ENCODE peak calls at places on chromosomes 7 and 10, in five cellular contexts. K is B cell; X is mammary epithelial cell; R is CD8-positive, alpha-beta T cell; H is GM10248. W is an unnamed sample.

GRCh38 chr7:30134011-30134410 is 775 bp upstream of the MTURN start:
- DNase-seq in K (no peak), X (no peak), R (no peak), H (no peak), W (no peak)

GRCh38 chr7:17506090-17506489 is 207.6 kb downstream of the AHR start:
- DNase-seq in K (no peak), X (no peak), R (no peak), H (peak), W (no peak)

GRCh38 chr10:73076361-73077183 is 20.1 kb downstream of the P4HA1 start:
- DNase-seq in K (no peak), X (peak), R (no peak), H (no peak), W (no peak)

GRCh38 chr10:72315611-72316385 is 38.9 kb downstream of the DNAJB12 start:
- DNase-seq in K (no peak), X (peak), R (no peak), H (no peak), W (no peak)

GRCh38 chr10:51846856-51847506 is 147.6 kb upstream of the CSTF2T start:
- DNase-seq in K (no peak), X (no peak), R (no peak), H (no peak), W (no peak)

GRCh38 chr7:48250441-48250951 is 79.2 kb downstream of the ABCA13 start:
- DNase-seq in K (no peak), X (peak), R (no peak), H (no peak), W (no peak)

GRCh38 chr7:70574970-70575799 is 556.8 kb upstream of the GALNT17 start:
- DNase-seq in K (no peak), X (peak), R (no peak), H (no peak), W (no peak)

GRCh38 chr7:48938539-48938938 is 14.2 kb downstream of the CDC14C start:
- DNase-seq in K (no peak), X (peak), R (no peak), H (no peak), W (no peak)

GRCh38 chr10:79073784-79074432 is 5.1 kb downstream of the ZMIZ1 start:
- DNase-seq in K (no peak), X (no peak), R (no peak), H (no peak), W (no peak)

GRCh38 chr10:102479651-102480050 is 22.9 kb downstream of the ACTR1A start:
- DNase-seq in K (no peak), X (no peak), R (no peak), H (no peak), W (no peak)

GRCh38 chr7:41481353-41481752 is 221.5 kb downstream of the INHBA start:
- DNase-seq in K (no peak), X (no peak), R (no peak), H (no peak), W (no peak)

GRCh38 chr7:1693991-1694524 is 24.0 kb downstream of the ELFN1 start:
- DNase-seq in K (no peak), X (no peak), R (no peak), H (no peak), W (no peak)

GRCh38 chr10:124677871-124678565 is 66.2 kb downstream of the FAM53B start:
- DNase-seq in K (no peak), X (no peak), R (no peak), H (no peak), W (no peak)

GRCh38 chr7:54811925-54812264 is 52.9 kb upstream of the SEC61G start:
- DNase-seq in K (no peak), X (peak), R (no peak), H (no peak), W (no peak)

GRCh38 chr10:125002423-125003145 is 60.7 kb downstream of the ZRANB1 start:
- DNase-seq in K (peak), X (no peak), R (no peak), H (no peak), W (no peak)

GRCh38 chr10:11017575-11018425 is at the start of gene CELF2:
- DNase-seq in K (peak), X (no peak), R (peak), H (peak), W (no peak)

GRCh38 chr10:130453036-130453720 is 317.0 kb downstream of the GLRX3 start:
- DNase-seq in K (no peak), X (no peak), R (no peak), H (no peak), W (no peak)

GRCh38 chr7:45035371-45035770 is 35.4 kb downstream of the CCM2 start:
- DNase-seq in K (no peak), X (no peak), R (no peak), H (no peak), W (no peak)

GRCh38 chr10:49759787-49760551 is 2.2 kb downstream of the OGDHL start:
- DNase-seq in K (no peak), X (no peak), R (no peak), H (no peak), W (no peak)

GRCh38 chr10:71127773-71128172 is 84.6 kb upstream of the UNC5B start:
- DNase-seq in K (no peak), X (no peak), R (no peak), H (peak), W (no peak)

GRCh38 chr10:12188656-12189055 is 7.0 kb downstream of the NUDT5 start:
- DNase-seq in K (no peak), X (no peak), R (no peak), H (no peak), W (no peak)

GRCh38 chr7:138954545-138955475 is 26.4 kb downstream of the KIAA1549 start:
- DNase-seq in K (no peak), X (no peak), R (no peak), H (no peak), W (no peak)

GRCh38 chr7:42972703-42973500 is 40.7 kb downstream of the MRPL32 start:
- DNase-seq in K (no peak), X (no peak), R (no peak), H (no peak), W (no peak)

GRCh38 chr10:351770-352318 is 216.6 kb downstream of the ZMYND11 start:
- DNase-seq in K (no peak), X (no peak), R (peak), H (no peak), W (no peak)

GRCh38 chr7:134044682-134045081 is 82.5 kb upstream of the LRGUK start:
- DNase-seq in K (no peak), X (no peak), R (no peak), H (no peak), W (no peak)

GRCh38 chr10:48505394-48506112 is 99.3 kb downstream of the ARHGAP22 start:
- DNase-seq in K (no peak), X (no peak), R (no peak), H (no peak), W (no peak)
- TF ChIP-seq CTCF in K (no peak), X (no peak), R (no peak), H (peak), W (peak)

GRCh38 chr7:151728286-151728660 is 148.6 kb downstream of the PRKAG2 start:
- DNase-seq in K (no peak), X (no peak), R (no peak), H (no peak), W (no peak)

GRCh38 chr7:151726875-151727578 is 149.9 kb downstream of the PRKAG2 start:
- DNase-seq in K (no peak), X (no peak), R (no peak), H (no peak), W (no peak)

GRCh38 chr7:151725844-151726770 is 150.8 kb downstream of the PRKAG2 start:
- DNase-seq in K (no peak), X (no peak), R (no peak), H (no peak), W (no peak)

GRCh38 chr7:151728746-151729145 is 148.2 kb downstream of the PRKAG2 start:
- DNase-seq in K (no peak), X (no peak), R (no peak), H (no peak), W (no peak)

GRCh38 chr7:151727579-151728285 is 149.2 kb downstream of the PRKAG2 start:
- DNase-seq in K (no peak), X (peak), R (peak), H (peak), W (no peak)
- TF ChIP-seq CTCF in K (no peak), X (no peak), R (no peak), H (no peak), W (no peak)

DNA sequence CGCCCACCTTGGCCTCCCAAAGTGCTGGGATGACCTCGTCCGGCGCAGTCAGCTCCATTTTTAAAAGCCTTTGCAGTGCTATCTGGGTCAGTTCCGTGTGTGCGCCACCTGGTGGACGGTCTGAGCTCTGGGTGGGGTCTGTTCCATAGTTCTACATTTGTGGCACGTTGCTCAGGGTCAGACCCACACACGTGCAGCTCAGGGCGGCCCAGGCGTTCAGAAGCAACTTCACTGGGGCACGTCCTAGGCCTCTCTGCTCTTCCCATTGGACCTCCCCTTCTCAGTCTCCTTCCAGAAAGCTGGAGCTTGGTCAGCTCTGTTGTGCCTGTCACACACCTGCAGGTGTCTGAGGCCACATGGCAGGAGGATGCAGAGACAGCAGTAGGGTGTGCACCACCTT is 137.9 kb downstream of the DNAJB6 start:
- DNase-seq in K (no peak), X (no peak), R (no peak), H (no peak), W (no peak)
- TF ChIP-seq CTCF in K (no peak), X (peak), R (no peak), H (peak), W (peak)

GRCh38 chr7:128244861-128245260 is 3.8 kb downstream of the LEP start:
- DNase-seq in K (no peak), X (no peak), R (no peak), H (no peak), W (no peak)

GRCh38 chr7:128243273-128243672 is 2.2 kb downstream of the LEP start:
- DNase-seq in K (no peak), X (no peak), R (no peak), H (no peak), W (no peak)

GRCh38 chr7:128251337-128251736 is 10.3 kb downstream of the LEP start:
- DNase-seq in K (no peak), X (no peak), R (no peak), H (no peak), W (no peak)

GRCh38 chr7:128247108-128247507 is 6.0 kb downstream of the LEP start:
- DNase-seq in K (no peak), X (no peak), R (no peak), H (no peak), W (no peak)

DNA sequence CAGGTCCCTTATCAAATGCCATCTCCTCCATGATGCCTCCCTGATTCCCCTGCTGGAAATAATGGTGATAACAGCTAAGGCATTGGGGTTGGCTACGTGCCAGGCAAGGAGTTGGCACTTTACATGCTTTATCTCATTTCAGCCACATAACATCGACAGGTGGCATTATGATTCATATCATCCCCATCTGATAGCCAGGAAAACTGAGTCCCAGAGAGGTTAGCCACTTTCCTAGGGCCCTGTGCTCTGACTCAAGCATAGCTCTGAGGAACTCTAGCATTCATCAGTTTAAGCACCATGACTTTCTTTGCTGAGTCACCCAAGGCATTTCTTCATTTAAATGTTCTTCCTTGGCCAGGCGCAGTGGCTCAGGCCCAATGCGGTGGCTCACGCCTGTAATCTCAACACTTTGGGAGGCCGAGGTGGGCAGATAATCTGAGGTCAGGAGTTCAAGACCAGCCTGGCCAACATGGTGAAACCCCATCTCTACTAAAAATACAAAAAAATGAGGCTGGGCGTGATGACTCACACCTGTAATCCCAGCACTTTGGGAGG is 6.6 kb downstream of the LEP start:
- DNase-seq in K (no peak), X (peak), R (no peak), H (no peak), W (no peak)
- TF ChIP-seq CTCF in K (no peak), X (no peak), R (no peak), H (no peak), W (no peak)

DNA sequence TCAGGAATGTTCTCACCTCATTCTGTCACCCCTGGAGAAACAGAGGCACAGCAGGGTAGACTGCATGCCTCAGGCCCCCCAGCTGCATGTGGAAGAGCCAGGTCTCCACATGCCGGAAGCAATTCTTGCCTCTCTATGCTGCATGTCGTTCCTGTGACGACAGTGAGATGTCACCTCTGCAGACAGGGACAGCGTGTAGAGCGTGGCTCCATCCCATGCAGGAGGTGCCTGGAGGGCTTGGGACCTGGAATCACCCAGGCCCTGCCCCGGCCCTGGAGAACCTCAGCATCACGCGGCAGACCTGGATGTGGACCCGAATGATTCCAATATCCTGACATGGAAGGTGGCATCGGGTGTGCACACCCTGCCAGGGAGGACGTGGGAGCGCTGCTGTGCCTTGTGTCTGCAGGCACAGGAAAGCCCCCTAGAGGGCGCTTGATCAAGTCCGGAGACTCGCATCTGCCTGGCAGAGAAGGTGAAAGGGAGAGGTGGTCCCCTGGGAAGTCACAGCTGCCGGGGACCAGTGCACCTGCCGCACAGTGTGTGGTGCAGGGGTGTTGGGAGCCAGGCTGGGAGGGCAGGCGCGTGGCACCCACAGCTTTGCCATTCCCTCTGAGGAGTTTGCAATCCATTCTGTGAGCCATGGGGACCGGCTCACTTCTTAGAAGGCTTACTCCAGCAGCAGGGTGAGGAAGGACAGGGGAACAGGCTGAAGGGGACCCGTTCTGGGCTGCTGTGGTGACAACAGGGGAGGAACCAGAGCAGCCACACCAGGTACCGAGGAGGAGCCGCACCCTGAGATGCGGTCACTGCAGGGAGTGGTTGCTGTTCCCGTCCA is 45.3 kb upstream of the EN2 start:
- DNase-seq in K (peak), X (peak), R (peak), H (peak), W (peak)
- TF ChIP-seq CTCF in K (peak), X (peak), R (peak), H (peak), W (peak)

GRCh38 chr10:95336702-95337101 is 45.9 kb upstream of the PDLIM1 start:
- DNase-seq in K (no peak), X (no peak), R (no peak), H (no peak), W (no peak)
- TF ChIP-seq CTCF in K (no peak), X (no peak), R (no peak), H (no peak), W (no peak)

GRCh38 chr10:5291501-5292195 is 73.1 kb upstream of the UCN3 start:
- DNase-seq in K (no peak), X (peak), R (peak), H (no peak), W (no peak)

GRCh38 chr10:5292196-5292735 is 72.5 kb upstream of the UCN3 start:
- DNase-seq in K (no peak), X (no peak), R (peak), H (no peak), W (no peak)

GRCh38 chr10:5297466-5297865 is 67.3 kb upstream of the UCN3 start:
- DNase-seq in K (no peak), X (peak), R (no peak), H (no peak), W (no peak)

GRCh38 chr10:5297996-5298395 is 66.8 kb upstream of the UCN3 start:
- DNase-seq in K (no peak), X (no peak), R (no peak), H (no peak), W (no peak)

DNA sequence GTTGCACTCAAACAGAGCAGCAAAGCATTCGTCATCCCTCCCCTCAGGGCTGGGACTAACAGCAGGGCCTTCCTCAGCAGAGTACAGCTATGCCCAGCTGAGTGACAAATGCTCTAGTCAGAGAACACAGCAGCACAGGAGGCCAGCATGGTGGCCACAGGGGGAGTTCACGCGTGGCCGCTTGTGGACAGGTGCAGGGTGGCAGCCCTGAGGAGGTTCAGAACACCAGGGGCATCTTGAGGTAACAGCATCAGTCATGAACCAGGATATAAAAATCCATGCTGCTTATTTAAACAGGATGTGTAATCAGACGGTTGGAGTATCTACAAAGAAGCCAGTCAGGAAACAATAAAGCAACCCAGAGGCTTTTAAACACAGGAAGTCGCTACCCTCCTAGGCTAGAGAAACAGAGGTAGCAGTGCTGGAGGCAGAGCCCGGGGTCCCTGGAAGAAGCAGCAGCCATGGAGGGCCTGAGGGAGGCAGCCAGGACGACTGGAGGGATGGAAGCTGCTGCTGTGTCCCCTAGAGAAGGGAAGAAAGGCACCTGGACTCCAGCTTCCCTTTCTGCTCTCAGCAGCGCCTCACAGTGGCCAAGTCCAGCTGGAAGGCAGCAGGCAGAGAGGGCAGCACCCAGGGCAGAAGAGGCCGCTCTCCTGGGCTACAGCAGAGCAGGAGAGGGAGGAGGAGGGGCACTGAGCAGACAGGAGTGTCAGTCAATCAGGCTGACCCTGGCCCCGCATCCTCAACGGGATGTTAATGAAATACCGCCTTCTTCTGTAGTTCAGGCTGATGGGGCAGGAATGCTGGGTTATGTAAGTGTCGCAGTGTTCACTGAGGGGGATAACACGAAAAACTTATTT is 70.8 kb upstream of the UCN3 start:
- DNase-seq in K (no peak), X (peak), R (peak), H (peak), W (no peak)
- TF ChIP-seq CTCF in K (no peak), X (peak), R (peak), H (peak), W (peak)

GRCh38 chr10:76901701-76902100 is 735.9 kb downstream of the KCNMA1 start:
- DNase-seq in K (no peak), X (no peak), R (no peak), H (no peak), W (no peak)
- TF ChIP-seq CTCF in K (no peak), X (no peak), R (no peak), H (no peak), W (no peak)

GRCh38 chr10:77836299-77836820 is 90.2 kb downstream of the DLG5 start:
- DNase-seq in K (no peak), X (peak), R (peak), H (peak), W (no peak)

GRCh38 chr10:77834943-77835668 is 91.4 kb downstream of the DLG5 start:
- DNase-seq in K (no peak), X (no peak), R (no peak), H (no peak), W (no peak)

GRCh38 chr10:77835669-77836086 is 90.9 kb downstream of the DLG5 start:
- DNase-seq in K (no peak), X (no peak), R (no peak), H (no peak), W (no peak)

GRCh38 chr10:77837925-77838595 is 88.5 kb downstream of the DLG5 start:
- DNase-seq in K (no peak), X (no peak), R (no peak), H (no peak), W (no peak)

GRCh38 chr10:77837248-77837924 is 89.2 kb downstream of the DLG5 start:
- DNase-seq in K (peak), X (peak), R (peak), H (peak), W (no peak)
- TF ChIP-seq CTCF in K (peak), X (peak), R (no peak), H (peak), W (no peak)